ENCODE peak calls at places on chromosomes 3 and 15, in seven cellular contexts. One of them, this sample, is unnamed. For H3K9me3, the result is how much of the 10 kb centered on the place peaks cover.

GRCh38 chr15:40578892-40579291 is 9.8 kb downstream of the RPUSD2 start:
- DNase-seq in neuronal stem cell: no peak
- DNase-seq in esophagus squamous epithelium: no peak
- DNase-seq in CD8-positive, alpha-beta T cell: no peak
- DNase-seq in upper lobe of right lung: no peak
- DNase-seq in endodermal cell: no peak
- DNase-seq in left ventricle myocardium inferior: no peak
- DNase-seq in this sample: no peak

GRCh38 chr3:134282659-134283047 is 32.0 kb upstream of the RYK start:
- DNase-seq in neuronal stem cell: no peak
- DNase-seq in esophagus squamous epithelium: no peak
- DNase-seq in CD8-positive, alpha-beta T cell: no peak
- DNase-seq in upper lobe of right lung: no peak
- DNase-seq in endodermal cell: no peak
- DNase-seq in left ventricle myocardium inferior: no peak
- DNase-seq in this sample: no peak

GRCh38 chr3:187994221-187995085 is 159.5 kb upstream of the LPP start:
- DNase-seq in neuronal stem cell: no peak
- DNase-seq in esophagus squamous epithelium: no peak
- DNase-seq in CD8-positive, alpha-beta T cell: no peak
- DNase-seq in upper lobe of right lung: no peak
- DNase-seq in endodermal cell: no peak
- DNase-seq in left ventricle myocardium inferior: no peak
- DNase-seq in this sample: no peak

GRCh38 chr3:112273536-112273935 is 20.5 kb downstream of the SLC9C1 start:
- DNase-seq in neuronal stem cell: no peak
- DNase-seq in esophagus squamous epithelium: no peak
- DNase-seq in CD8-positive, alpha-beta T cell: no peak
- DNase-seq in upper lobe of right lung: no peak
- DNase-seq in endodermal cell: no peak
- DNase-seq in left ventricle myocardium inferior: no peak
- DNase-seq in this sample: no peak

GRCh38 chr15:41018534-41018933 is 65.3 kb downstream of the CHAC1 start:
- DNase-seq in neuronal stem cell: no peak
- DNase-seq in esophagus squamous epithelium: no peak
- DNase-seq in CD8-positive, alpha-beta T cell: no peak
- DNase-seq in upper lobe of right lung: no peak
- DNase-seq in endodermal cell: no peak
- DNase-seq in left ventricle myocardium inferior: no peak
- DNase-seq in this sample: no peak

GRCh38 chr3:12501360-12502020 is 17.2 kb downstream of the TSEN2 start:
- DNase-seq in neuronal stem cell: no peak
- DNase-seq in esophagus squamous epithelium: no peak
- DNase-seq in CD8-positive, alpha-beta T cell: no peak
- DNase-seq in upper lobe of right lung: no peak
- DNase-seq in endodermal cell: no peak
- DNase-seq in left ventricle myocardium inferior: no peak
- DNase-seq in this sample: no peak

GRCh38 chr3:106183762-106184391 is 315.1 kb upstream of the CBLB start:
- DNase-seq in neuronal stem cell: no peak
- DNase-seq in esophagus squamous epithelium: no peak
- DNase-seq in CD8-positive, alpha-beta T cell: no peak
- DNase-seq in upper lobe of right lung: no peak
- DNase-seq in endodermal cell: no peak
- DNase-seq in left ventricle myocardium inferior: no peak
- DNase-seq in this sample: no peak

GRCh38 chr15:70854669-70854976 is 666 bp upstream of the LARP6 start:
- DNase-seq in neuronal stem cell: peak
- DNase-seq in esophagus squamous epithelium: no peak
- DNase-seq in CD8-positive, alpha-beta T cell: no peak
- DNase-seq in upper lobe of right lung: no peak
- DNase-seq in endodermal cell: no peak
- DNase-seq in left ventricle myocardium inferior: no peak
- DNase-seq in this sample: no peak

GRCh38 chr15:77617507-77618285 is 15.0 kb downstream of the LINGO1 start:
- DNase-seq in neuronal stem cell: no peak
- DNase-seq in esophagus squamous epithelium: no peak
- DNase-seq in CD8-positive, alpha-beta T cell: no peak
- DNase-seq in upper lobe of right lung: no peak
- DNase-seq in endodermal cell: peak
- DNase-seq in left ventricle myocardium inferior: no peak
- DNase-seq in this sample: no peak

GRCh38 chr15:59532770-59533379 is 78.7 kb upstream of the GCNT3 start:
- DNase-seq in neuronal stem cell: peak
- DNase-seq in esophagus squamous epithelium: no peak
- DNase-seq in CD8-positive, alpha-beta T cell: peak
- DNase-seq in upper lobe of right lung: no peak
- DNase-seq in endodermal cell: peak
- DNase-seq in left ventricle myocardium inferior: no peak
- DNase-seq in this sample: no peak

GRCh38 chr3:195774917-195775316 is 36.8 kb downstream of the MUC4 start:
- DNase-seq in neuronal stem cell: peak
- DNase-seq in esophagus squamous epithelium: no peak
- DNase-seq in CD8-positive, alpha-beta T cell: no peak
- DNase-seq in upper lobe of right lung: peak
- DNase-seq in endodermal cell: peak
- DNase-seq in left ventricle myocardium inferior: peak
- DNase-seq in this sample: no peak

GRCh38 chr3:50450135-50450911 is 53.1 kb downstream of the CACNA2D2 start:
- DNase-seq in neuronal stem cell: no peak
- DNase-seq in esophagus squamous epithelium: peak
- DNase-seq in CD8-positive, alpha-beta T cell: peak
- DNase-seq in upper lobe of right lung: peak
- DNase-seq in endodermal cell: peak
- DNase-seq in left ventricle myocardium inferior: peak
- DNase-seq in this sample: peak

GRCh38 chr15:98801234-98801561 is 152.9 kb downstream of the IGF1R start:
- DNase-seq in neuronal stem cell: peak
- DNase-seq in esophagus squamous epithelium: no peak
- DNase-seq in CD8-positive, alpha-beta T cell: peak
- DNase-seq in upper lobe of right lung: no peak
- DNase-seq in endodermal cell: peak
- DNase-seq in left ventricle myocardium inferior: no peak
- DNase-seq in this sample: no peak

GRCh38 chr3:186825294-186825821 is 17.2 kb upstream of the ADIPOQ start:
- DNase-seq in neuronal stem cell: no peak
- DNase-seq in esophagus squamous epithelium: no peak
- DNase-seq in CD8-positive, alpha-beta T cell: peak
- DNase-seq in upper lobe of right lung: no peak
- DNase-seq in endodermal cell: peak
- DNase-seq in left ventricle myocardium inferior: no peak
- DNase-seq in this sample: no peak

GRCh38 chr3:138072816-138073215 is 42.6 kb downstream of the DZIP1L start:
- DNase-seq in neuronal stem cell: no peak
- DNase-seq in esophagus squamous epithelium: no peak
- DNase-seq in CD8-positive, alpha-beta T cell: no peak
- DNase-seq in upper lobe of right lung: no peak
- DNase-seq in endodermal cell: peak
- DNase-seq in left ventricle myocardium inferior: no peak
- DNase-seq in this sample: no peak

GRCh38 chr3:123396171-123397049 is 52.5 kb downstream of the ADCY5 start:
- DNase-seq in neuronal stem cell: no peak
- DNase-seq in esophagus squamous epithelium: no peak
- DNase-seq in CD8-positive, alpha-beta T cell: no peak
- DNase-seq in upper lobe of right lung: no peak
- DNase-seq in endodermal cell: no peak
- DNase-seq in left ventricle myocardium inferior: no peak
- DNase-seq in this sample: no peak

GRCh38 chr3:152662157-152662556 is 172.8 kb upstream of the P2RY1 start:
- DNase-seq in neuronal stem cell: no peak
- DNase-seq in esophagus squamous epithelium: no peak
- DNase-seq in CD8-positive, alpha-beta T cell: no peak
- DNase-seq in upper lobe of right lung: no peak
- DNase-seq in endodermal cell: no peak
- DNase-seq in left ventricle myocardium inferior: no peak
- DNase-seq in this sample: no peak

GRCh38 chr15:72796515-72797337 is 13.2 kb upstream of the ADPGK start:
- DNase-seq in neuronal stem cell: peak
- DNase-seq in esophagus squamous epithelium: no peak
- DNase-seq in CD8-positive, alpha-beta T cell: peak
- DNase-seq in upper lobe of right lung: peak
- DNase-seq in endodermal cell: peak
- DNase-seq in left ventricle myocardium inferior: peak
- DNase-seq in this sample: no peak

GRCh38 chr3:197573048-197573767 is 17.4 kb upstream of the BDH1 start:
- DNase-seq in neuronal stem cell: no peak
- DNase-seq in esophagus squamous epithelium: no peak
- DNase-seq in CD8-positive, alpha-beta T cell: no peak
- DNase-seq in upper lobe of right lung: no peak
- DNase-seq in endodermal cell: peak
- DNase-seq in left ventricle myocardium inferior: no peak
- DNase-seq in this sample: no peak

GRCh38 chr3:197564097-197564843 is 8.5 kb upstream of the BDH1 start:
- DNase-seq in neuronal stem cell: no peak
- DNase-seq in esophagus squamous epithelium: no peak
- DNase-seq in CD8-positive, alpha-beta T cell: no peak
- DNase-seq in upper lobe of right lung: no peak
- DNase-seq in endodermal cell: no peak
- DNase-seq in left ventricle myocardium inferior: no peak
- DNase-seq in this sample: no peak

GRCh38 chr3:197562398-197563251 is 6.9 kb upstream of the BDH1 start:
- DNase-seq in neuronal stem cell: no peak
- DNase-seq in esophagus squamous epithelium: no peak
- DNase-seq in CD8-positive, alpha-beta T cell: no peak
- DNase-seq in upper lobe of right lung: no peak
- DNase-seq in endodermal cell: no peak
- DNase-seq in left ventricle myocardium inferior: no peak
- DNase-seq in this sample: no peak

DNA sequence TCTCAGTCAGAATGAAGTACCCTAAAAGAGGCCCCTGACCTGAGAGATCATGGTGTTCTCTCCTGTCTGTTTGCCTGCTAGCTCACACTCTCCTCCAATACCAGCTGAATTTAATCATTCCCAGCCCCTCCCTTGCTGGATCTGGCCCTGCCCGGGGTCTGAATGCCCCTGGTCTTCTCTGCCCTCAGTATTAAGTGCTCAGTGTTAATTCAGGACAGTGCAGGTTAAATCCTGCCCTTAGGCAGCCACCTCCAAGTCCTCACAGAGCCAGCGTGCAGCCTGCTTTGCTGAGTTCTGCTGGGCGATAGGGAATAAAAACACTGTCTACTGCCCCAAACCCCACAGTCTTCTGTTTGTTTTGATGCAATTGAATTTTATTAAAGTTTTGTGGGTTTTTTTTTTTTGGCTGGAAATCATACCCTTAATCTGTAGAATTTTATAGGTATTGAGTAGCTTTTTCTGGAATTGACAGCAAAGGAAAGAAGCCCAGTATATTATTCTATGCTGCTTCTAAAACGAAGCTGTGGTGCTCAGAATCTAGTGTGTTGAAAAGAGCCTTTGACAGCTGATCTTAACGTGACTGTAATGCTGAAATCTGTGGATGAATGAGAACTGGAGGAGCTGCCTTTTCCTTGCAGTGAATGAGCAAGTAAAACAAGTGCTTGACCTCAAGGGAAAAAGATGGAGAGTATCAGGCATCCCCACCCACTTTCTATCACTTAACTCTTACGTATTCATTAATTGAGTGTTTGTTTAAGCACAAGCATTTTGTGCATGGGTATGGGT is 12.3 kb upstream of the BDH1 start:
- DNase-seq in neuronal stem cell: no peak
- DNase-seq in esophagus squamous epithelium: no peak
- DNase-seq in CD8-positive, alpha-beta T cell: no peak
- DNase-seq in upper lobe of right lung: no peak
- DNase-seq in endodermal cell: no peak
- DNase-seq in left ventricle myocardium inferior: no peak
- DNase-seq in this sample: no peak
- H3K9me3 ChIP-seq in neuronal stem cell: under half
- H3K9me3 ChIP-seq in esophagus squamous epithelium: under half
- H3K9me3 ChIP-seq in CD8-positive, alpha-beta T cell: under half
- H3K9me3 ChIP-seq in upper lobe of right lung: under half
- H3K9me3 ChIP-seq in endodermal cell: half or more
- H3K9me3 ChIP-seq in left ventricle myocardium inferior: under half
- H3K9me3 ChIP-seq in this sample: under half

GRCh38 chr15:22236469-22236868 is 156.1 kb downstream of the OR4M2 start:
- DNase-seq in neuronal stem cell: no peak
- DNase-seq in esophagus squamous epithelium: no peak
- DNase-seq in CD8-positive, alpha-beta T cell: no peak
- DNase-seq in upper lobe of right lung: no peak
- DNase-seq in endodermal cell: no peak
- DNase-seq in left ventricle myocardium inferior: no peak
- DNase-seq in this sample: no peak

GRCh38 chr15:22227961-22228762 is 147.8 kb downstream of the OR4M2 start:
- DNase-seq in neuronal stem cell: no peak
- DNase-seq in esophagus squamous epithelium: no peak
- DNase-seq in CD8-positive, alpha-beta T cell: no peak
- DNase-seq in upper lobe of right lung: peak
- DNase-seq in endodermal cell: no peak
- DNase-seq in left ventricle myocardium inferior: no peak
- DNase-seq in this sample: no peak

GRCh38 chr15:22227411-22227810 is 147.1 kb downstream of the OR4M2 start:
- DNase-seq in neuronal stem cell: no peak
- DNase-seq in esophagus squamous epithelium: no peak
- DNase-seq in CD8-positive, alpha-beta T cell: no peak
- DNase-seq in upper lobe of right lung: peak
- DNase-seq in endodermal cell: no peak
- DNase-seq in left ventricle myocardium inferior: no peak
- DNase-seq in this sample: no peak

GRCh38 chr15:22232675-22233074 is 152.3 kb downstream of the OR4M2 start:
- DNase-seq in neuronal stem cell: no peak
- DNase-seq in esophagus squamous epithelium: no peak
- DNase-seq in CD8-positive, alpha-beta T cell: no peak
- DNase-seq in upper lobe of right lung: no peak
- DNase-seq in endodermal cell: no peak
- DNase-seq in left ventricle myocardium inferior: no peak
- DNase-seq in this sample: no peak

DNA sequence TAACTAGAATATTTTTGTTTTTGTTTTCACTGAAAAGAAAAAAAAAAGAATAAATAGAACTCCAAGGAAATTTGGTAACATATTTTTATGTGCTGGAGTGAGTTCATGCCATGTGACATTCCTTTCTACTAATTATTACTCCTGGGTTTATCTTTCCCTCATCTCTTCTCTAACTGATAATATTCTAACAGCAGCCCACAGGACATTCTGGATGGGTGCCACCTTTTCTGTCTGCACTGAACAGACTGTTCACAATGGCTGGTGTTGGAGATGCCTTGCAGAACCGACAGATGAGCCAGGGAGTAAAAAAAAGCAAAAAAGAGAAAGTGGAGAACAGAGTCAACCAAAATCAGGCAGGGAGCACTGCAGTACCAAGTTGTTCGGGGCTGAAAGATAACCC is 151.3 kb downstream of the OR4M2 start:
- DNase-seq in neuronal stem cell: no peak
- DNase-seq in esophagus squamous epithelium: no peak
- DNase-seq in CD8-positive, alpha-beta T cell: no peak
- DNase-seq in upper lobe of right lung: no peak
- DNase-seq in endodermal cell: no peak
- DNase-seq in left ventricle myocardium inferior: no peak
- DNase-seq in this sample: no peak
- H3K9me3 ChIP-seq in neuronal stem cell: under half
- H3K9me3 ChIP-seq in esophagus squamous epithelium: under half
- H3K9me3 ChIP-seq in CD8-positive, alpha-beta T cell: under half
- H3K9me3 ChIP-seq in upper lobe of right lung: under half
- H3K9me3 ChIP-seq in endodermal cell: half or more
- H3K9me3 ChIP-seq in left ventricle myocardium inferior: under half
- H3K9me3 ChIP-seq in this sample: under half

GRCh38 chr3:90261481-90262433 is 1154.3 kb downstream of the EPHA3 start:
- DNase-seq in neuronal stem cell: no peak
- DNase-seq in esophagus squamous epithelium: no peak
- DNase-seq in CD8-positive, alpha-beta T cell: no peak
- DNase-seq in upper lobe of right lung: no peak
- DNase-seq in endodermal cell: no peak
- DNase-seq in left ventricle myocardium inferior: no peak
- DNase-seq in this sample: no peak
- H3K9me3 ChIP-seq in neuronal stem cell: under half
- H3K9me3 ChIP-seq in esophagus squamous epithelium: under half
- H3K9me3 ChIP-seq in CD8-positive, alpha-beta T cell: under half
- H3K9me3 ChIP-seq in upper lobe of right lung: under half
- H3K9me3 ChIP-seq in endodermal cell: under half
- H3K9me3 ChIP-seq in left ventricle myocardium inferior: under half
- H3K9me3 ChIP-seq in this sample: under half

GRCh38 chr15:66919421-66919820 is 146.0 kb upstream of the SMAD3 start:
- DNase-seq in neuronal stem cell: no peak
- DNase-seq in esophagus squamous epithelium: no peak
- DNase-seq in CD8-positive, alpha-beta T cell: no peak
- DNase-seq in upper lobe of right lung: no peak
- DNase-seq in endodermal cell: no peak
- DNase-seq in left ventricle myocardium inferior: no peak
- DNase-seq in this sample: no peak
- H3K9me3 ChIP-seq in neuronal stem cell: under half
- H3K9me3 ChIP-seq in esophagus squamous epithelium: under half
- H3K9me3 ChIP-seq in CD8-positive, alpha-beta T cell: under half
- H3K9me3 ChIP-seq in upper lobe of right lung: under half
- H3K9me3 ChIP-seq in endodermal cell: under half
- H3K9me3 ChIP-seq in left ventricle myocardium inferior: under half
- H3K9me3 ChIP-seq in this sample: under half

This sample was measured in thoracic aorta.